ENCODE peak calls at places on chromosomes 12 and 14, in five cellular contexts. V, O, A, H and Z are unnamed samples.

GRCh38 chr12:115456946-115457689 is 773.1 kb upstream of the TBX3 start:
- DNase-seq in H (no peak), O (peak; percentile 55), V (no peak), A (peak; percentile 53), Z (no peak)

GRCh38 chr12:123899368-123899767 is 73.3 kb downstream of the CCDC92 start:
- DNase-seq in A (no peak), H (no peak), O (no peak), V (no peak), Z (no peak)

GRCh38 chr12:128269108-128269713 is 2.2 kb downstream of the TMEM132C start:
- DNase-seq in O (peak; percentile 31), A (no peak), V (no peak), H (no peak), Z (no peak)

GRCh38 chr12:58774731-58775130 is 145.6 kb downstream of the LRIG3 start:
- DNase-seq in H (no peak), O (no peak), V (no peak), A (no peak), Z (no peak)

GRCh38 chr12:65505321-65506121 is 227.0 kb downstream of the MSRB3 start:
- DNase-seq in A (no peak), H (no peak), V (no peak), O (no peak), Z (no peak)

GRCh38 chr12:121822393-121823100 is 18.7 kb downstream of the SETD1B start:
- DNase-seq in A (no peak), O (no peak), V (no peak), H (peak; percentile 16), Z (no peak)

GRCh38 chr12:84508943-84509342 is 403.7 kb downstream of the SLC6A15 start:
- DNase-seq in H (no peak), O (no peak), A (no peak), V (no peak), Z (no peak)

GRCh38 chr12:29160230-29160629 is 11.2 kb downstream of the FAR2 start:
- DNase-seq in V (no peak), O (no peak), A (no peak), H (no peak), Z (no peak)

GRCh38 chr12:109538191-109538863 is 35.0 kb downstream of the MMAB start:
- DNase-seq in A (no peak), H (no peak), V (no peak), O (peak; percentile 38), Z (no peak)

GRCh38 chr12:95859344-95859816 is 628 bp downstream of the SNRPF start:
- DNase-seq in H (no peak), A (peak; percentile 38), V (no peak), O (peak; percentile 24), Z (no peak)

GRCh38 chr14:66038214-66038977 is 447.8 kb upstream of the CCDC196 start:
- DNase-seq in A (peak; percentile 22), O (peak; percentile 76), H (no peak), V (no peak), Z (peak; percentile 52)

GRCh38 chr12:64983771-64984170 is 137.3 kb downstream of the WIF1 start:
- DNase-seq in O (no peak), H (no peak), V (no peak), A (no peak), Z (no peak)

GRCh38 chr14:54866588-54866987 is 36.0 kb downstream of the GCH1 start:
- DNase-seq in O (no peak), V (no peak), H (no peak), A (no peak), Z (no peak)

GRCh38 chr12:70002097-70002911 is 177.3 kb downstream of the MYRFL start:
- DNase-seq in A (no peak), O (no peak), V (no peak), H (peak; percentile 46), Z (peak; percentile 41)

GRCh38 chr12:63064080-63064479 is 86.9 kb downstream of the AVPR1A start:
- DNase-seq in V (no peak), H (no peak), O (no peak), A (no peak), Z (no peak)

GRCh38 chr14:67199016-67199415 is 9.8 kb downstream of the GARIN2 start:
- DNase-seq in V (no peak), O (no peak), H (no peak), A (no peak), Z (no peak)

GRCh38 chr12:18864900-18865561 is 127.1 kb downstream of the CAPZA3 start:
- DNase-seq in A (no peak), H (no peak), O (peak; percentile 8), V (no peak), Z (no peak)

GRCh38 chr12:103632554-103633216 is 45.6 kb downstream of the STAB2 start:
- DNase-seq in A (peak; percentile 62), H (peak; percentile 20), V (no peak), O (peak; percentile 57), Z (no peak)

GRCh38 chr14:77707355-77707723 is 484 bp downstream of the ALKBH1 start:
- DNase-seq in H (no peak), V (no peak), A (peak; percentile 41), O (peak; percentile 60), Z (no peak)

GRCh38 chr12:100193085-100193484 is 7.5 kb upstream of the ACTR6 start:
- DNase-seq in H (no peak), O (no peak), A (no peak), V (no peak), Z (no peak)

GRCh38 chr12:76518699-76519098 is 40.9 kb downstream of the OSBPL8 start:
- DNase-seq in H (no peak), V (no peak), O (no peak), A (no peak), Z (no peak)

GRCh38 chr12:30519535-30519934 is 176.1 kb downstream of the IPO8 start:
- DNase-seq in O (no peak), A (no peak), H (no peak), V (no peak), Z (no peak)

GRCh38 chr12:42854826-42855225 is 265.3 kb upstream of the PRICKLE1 start:
- DNase-seq in V (no peak), A (no peak), H (no peak), O (no peak), Z (no peak)

GRCh38 chr14:99205086-99205688 is 66.8 kb downstream of the BCL11B start:
- DNase-seq in V (no peak), A (no peak), O (no peak), H (no peak), Z (no peak)

GRCh38 chr12:89319111-89319510 is 33.2 kb downstream of the DUSP6 start:
- DNase-seq in O (no peak), H (no peak), A (no peak), V (no peak), Z (no peak)

GRCh38 chr12:54650409-54650808 is 2.2 kb upstream of the DCD start:
- DNase-seq in V (no peak), H (no peak), O (no peak), A (no peak), Z (no peak)

GRCh38 chr12:77120156-77120555 is 54.8 kb upstream of the E2F7 start:
- DNase-seq in H (no peak), A (peak; percentile 7), V (no peak), O (no peak), Z (no peak)

GRCh38 chr14:103078860-103079587 is 5.0 kb upstream of the LBHD2 start:
- DNase-seq in V (no peak), O (no peak), A (no peak), H (no peak), Z (peak; percentile 65)

GRCh38 chr14:94340533-94340932 is 17.4 kb upstream of the SERPINA6 start:
- DNase-seq in A (no peak), O (no peak), H (no peak), V (no peak), Z (no peak)

GRCh38 chr12:5022465-5023061 is 21.1 kb upstream of the KCNA5 start:
- DNase-seq in V (no peak), H (peak; percentile 41), O (peak; percentile 81), A (peak; percentile 57), Z (no peak)

GRCh38 chr12:32454866-32455265 is 55.5 kb downstream of the FGD4 start:
- DNase-seq in H (no peak), O (no peak), A (no peak), V (no peak), Z (no peak)

GRCh38 chr12:32450768-32451167 is 51.4 kb downstream of the FGD4 start:
- DNase-seq in V (no peak), O (no peak), A (no peak), H (peak; percentile 25), Z (no peak)

GRCh38 chr12:32450363-32450762 is 51.0 kb downstream of the FGD4 start:
- DNase-seq in A (no peak), V (no peak), H (no peak), O (no peak), Z (no peak)

GRCh38 chr12:32454075-32454474 is 54.7 kb downstream of the FGD4 start:
- DNase-seq in O (peak; percentile 40), A (peak; percentile 65), H (no peak), V (no peak), Z (no peak)

GRCh38 chr12:32451816-32452215 is 52.5 kb downstream of the FGD4 start:
- DNase-seq in V (no peak), H (no peak), A (no peak), O (no peak), Z (no peak)
- H3K4me1 ChIP-seq in V (peaks cover 17% of the 10 kb centered on the region), H (peaks cover 55% of the 10 kb centered on the region), A (peaks cover 61% of the 10 kb centered on the region), O (peaks cover 34% of the 10 kb centered on the region), Z (no peaks in the 10 kb centered on the region)

DNA sequence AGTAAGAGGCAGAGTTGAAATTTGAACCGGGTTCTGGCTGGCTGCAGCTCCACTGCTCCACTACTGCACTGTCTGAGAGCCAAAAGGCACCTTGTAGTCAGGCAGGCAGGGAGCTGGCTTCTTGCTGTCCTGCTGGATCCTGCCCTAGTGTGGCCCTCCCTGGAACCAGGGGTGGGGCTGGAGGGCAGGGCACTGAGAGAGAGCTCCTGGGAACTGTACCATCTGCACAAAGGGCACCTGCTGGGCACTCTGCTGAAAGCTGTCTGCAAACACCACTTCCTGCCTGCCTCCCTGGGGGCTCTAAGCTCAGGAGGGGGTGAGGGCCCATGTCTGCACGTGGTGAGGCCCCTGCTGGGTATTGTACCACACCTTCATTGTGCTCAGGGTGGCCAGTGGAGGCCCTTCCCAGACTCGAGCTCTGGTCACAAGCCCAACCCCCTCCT is 19.0 kb upstream of the TCL1B start:
- DNase-seq in O (no peak), V (no peak), H (no peak), A (no peak), Z (no peak)
- H3K4me3 ChIP-seq in O (no peak overlapping the region), V (no peak overlapping the region), H (no peak overlapping the region), A (no peak overlapping the region), Z (no peak overlapping the region)

DNA sequence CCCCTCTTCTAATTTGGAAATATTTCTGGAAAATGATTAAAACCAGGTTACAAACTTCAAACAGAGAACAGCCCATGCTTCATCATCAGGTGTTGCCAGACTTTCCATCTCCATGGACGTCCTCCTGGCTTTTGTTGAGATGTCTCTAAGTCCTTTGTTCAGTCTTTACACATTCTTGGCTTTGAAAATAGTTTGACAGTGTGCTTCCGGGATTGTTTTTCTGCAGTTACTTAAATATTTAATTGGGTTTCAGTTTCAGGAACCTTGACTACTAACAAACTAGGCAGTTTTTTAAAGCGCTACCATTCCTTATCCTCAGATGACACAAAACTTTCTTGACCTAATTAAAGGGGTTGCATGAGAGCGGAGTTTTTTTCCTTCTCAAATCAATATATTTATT is 47.8 kb downstream of the GOLGA5 start:
- DNase-seq in V (no peak), A (no peak), O (no peak), H (no peak), Z (no peak)
- H3K27ac ChIP-seq in V (no peak overlapping the region), A (no peak overlapping the region), O (no peak overlapping the region), H (no peak overlapping the region), Z (no peak overlapping the region)

DNA sequence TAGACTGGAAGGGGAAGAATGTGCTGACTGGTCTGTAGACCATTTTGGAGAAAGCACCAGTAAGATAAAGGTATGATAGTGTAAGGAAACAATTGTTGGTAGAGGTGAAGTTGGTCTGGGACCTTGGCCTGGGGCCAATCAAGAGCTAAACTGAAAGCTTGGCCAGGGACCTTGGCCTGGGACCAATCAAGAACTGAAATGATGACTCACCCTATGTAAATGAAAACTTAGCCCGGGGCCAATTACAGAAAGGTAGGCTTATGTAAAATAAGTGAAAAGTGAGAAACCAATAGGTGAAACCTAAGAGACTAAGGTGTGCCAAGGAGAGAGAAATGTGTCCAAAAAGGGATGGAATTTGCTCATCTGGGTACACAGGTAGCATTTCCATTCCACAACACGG is 776.0 kb downstream of the C12orf50 start:
- DNase-seq in O (peak; percentile 12), H (no peak), A (peak; percentile 18), V (no peak), Z (no peak)
- H3K4me1 ChIP-seq in O (no peaks in the 10 kb centered on the region), H (no peaks in the 10 kb centered on the region), A (no peaks in the 10 kb centered on the region), V (no peaks in the 10 kb centered on the region), Z (no peaks in the 10 kb centered on the region)